ENCODE peak calls at places on chromosomes 3 and 15, in six cellular contexts. W is A549, X is IMR-90, Z is K562, P is HepG2, K is GM12878. F is an unnamed sample.

GRCh38 chr15:71691322-71691699 is 119.0 kb upstream of the NR2E3 start:
- DNase-seq in P (no peak), K (no peak), X (no peak), Z (no peak), W (no peak), F (no peak)

GRCh38 chr3:131239250-131239649 is 142.3 kb upstream of the NUDT16 start:
- DNase-seq in K (no peak), Z (no peak), W (no peak), X (no peak), P (no peak), F (no peak)

GRCh38 chr15:87817553-87817952 is 439.0 kb downstream of the NTRK3 start:
- DNase-seq in W (no peak), Z (no peak), K (no peak), X (peak), P (no peak), F (no peak)

GRCh38 chr3:105965384-105965783 is 96.6 kb upstream of the CBLB start:
- DNase-seq in P (no peak), X (peak), Z (no peak), W (no peak), K (no peak), F (no peak)

GRCh38 chr3:149013726-149014125 is 22.4 kb downstream of the GYG1 start:
- DNase-seq in P (no peak), Z (no peak), K (no peak), W (no peak), X (no peak), F (no peak)

GRCh38 chr3:136734382-136735070 is 17.7 kb downstream of the STAG1 start:
- DNase-seq in K (no peak), Z (no peak), P (peak), X (no peak), W (no peak), F (no peak)

GRCh38 chr3:134860141-134860540 is 65.1 kb downstream of the EPHB1 start:
- DNase-seq in P (no peak), K (no peak), W (no peak), X (no peak), Z (no peak), F (no peak)

GRCh38 chr3:148184798-148185197 is 512.9 kb upstream of the AGTR1 start:
- DNase-seq in K (no peak), Z (no peak), W (no peak), P (no peak), X (no peak), F (no peak)

GRCh38 chr15:58742424-58743160 is 6.9 kb downstream of the ADAM10 start:
- DNase-seq in W (no peak), X (peak), P (peak), K (no peak), Z (no peak), F (no peak)

DNA sequence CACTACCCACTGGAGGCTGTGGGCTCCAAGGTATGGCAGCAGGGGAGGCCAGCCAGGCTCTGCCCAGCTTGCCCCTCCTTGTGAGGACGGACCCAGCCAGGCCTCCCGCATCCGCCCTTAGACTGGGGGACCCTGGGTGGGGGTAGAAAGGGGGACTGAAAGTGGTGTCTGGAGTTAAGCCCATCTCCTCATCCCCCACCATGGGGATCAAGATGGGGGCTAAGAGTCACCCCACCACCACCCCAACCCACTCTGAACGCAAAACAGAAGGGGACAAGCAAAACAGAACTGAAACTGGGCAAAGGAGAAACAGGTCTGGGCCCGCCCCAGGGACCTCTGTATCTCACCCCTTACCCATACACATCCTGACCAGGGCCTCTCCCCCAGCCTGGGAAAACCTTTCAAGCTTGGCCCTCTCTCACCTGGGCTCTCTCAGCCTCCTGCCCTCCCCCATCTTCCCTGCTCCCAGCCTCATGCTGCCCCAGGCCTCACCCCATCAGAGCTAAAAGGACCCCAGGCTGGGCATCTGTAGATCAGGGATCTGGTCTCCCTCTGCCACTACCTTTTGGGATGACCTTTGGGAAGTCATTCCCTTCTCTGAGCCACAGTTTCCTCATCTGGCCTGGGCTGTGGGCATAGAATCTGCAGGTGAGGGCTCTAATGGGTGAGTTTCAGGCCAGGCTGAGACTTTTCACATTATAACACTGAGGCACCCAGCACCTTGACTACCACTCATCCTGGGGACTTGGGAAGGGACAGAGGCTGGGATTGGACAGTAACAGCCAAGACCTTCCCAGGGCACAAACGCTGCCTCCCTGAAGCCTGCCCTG is 30.0 kb upstream of the CYP11A1 start:
- DNase-seq in P (no peak), Z (no peak), W (no peak), X (no peak), K (peak), F (no peak)
- TF ChIP-seq BHLHE40 in P (no peak), Z (no peak), W (no peak), X (no peak), K (no peak), F (no peak)

DNA sequence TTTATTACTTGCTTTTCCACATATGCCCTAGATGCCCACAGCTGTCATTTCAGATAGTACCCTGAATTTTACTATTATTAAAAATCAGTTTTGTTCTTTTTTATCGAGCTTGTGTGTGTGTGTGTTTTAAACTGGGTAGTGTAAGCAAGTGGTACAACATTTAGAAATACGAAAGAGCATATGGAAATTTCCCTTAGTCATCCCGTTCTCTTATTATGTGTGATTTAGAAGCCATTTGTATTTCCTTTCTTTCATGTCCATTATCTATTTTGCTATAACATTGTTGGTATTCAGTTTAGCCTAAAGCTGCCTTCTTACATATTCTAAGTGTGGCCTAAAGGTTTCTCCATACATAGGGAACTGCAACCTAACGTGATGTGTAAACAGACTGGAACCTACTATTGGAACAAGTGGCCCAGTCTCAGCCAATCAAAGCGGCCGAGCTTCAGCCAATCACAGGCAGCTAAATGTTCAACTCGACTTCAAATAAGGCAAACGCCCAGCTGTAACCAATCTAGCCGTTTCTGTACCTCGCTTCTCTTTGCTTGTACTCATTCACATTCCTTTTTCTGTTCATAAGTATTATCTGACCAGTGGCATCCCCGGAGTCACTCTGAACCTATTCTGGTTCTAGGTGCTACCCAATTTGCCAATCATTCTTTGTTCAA is 14.7 kb upstream of the SYN2 start:
- DNase-seq in P (no peak), K (no peak), X (no peak), Z (peak), W (peak), F (no peak)
- TF ChIP-seq BHLHE40 in P (no peak), K (no peak), X (no peak), Z (no peak), W (no peak), F (no peak)

GRCh38 chr3:94173667-94174434 is 111.0 kb downstream of the NSUN3 start:
- DNase-seq in Z (no peak), X (peak), P (no peak), W (no peak), K (no peak), F (no peak)

GRCh38 chr3:94167796-94168195 is 104.9 kb downstream of the NSUN3 start:
- DNase-seq in P (no peak), K (no peak), Z (no peak), X (no peak), W (no peak), F (no peak)

GRCh38 chr3:94175677-94176076 is 112.8 kb downstream of the NSUN3 start:
- DNase-seq in Z (no peak), K (no peak), W (no peak), X (no peak), P (no peak), F (no peak)

GRCh38 chr3:94172695-94173310 is 109.9 kb downstream of the NSUN3 start:
- DNase-seq in P (no peak), Z (no peak), K (no peak), X (no peak), W (no peak), F (no peak)

DNA sequence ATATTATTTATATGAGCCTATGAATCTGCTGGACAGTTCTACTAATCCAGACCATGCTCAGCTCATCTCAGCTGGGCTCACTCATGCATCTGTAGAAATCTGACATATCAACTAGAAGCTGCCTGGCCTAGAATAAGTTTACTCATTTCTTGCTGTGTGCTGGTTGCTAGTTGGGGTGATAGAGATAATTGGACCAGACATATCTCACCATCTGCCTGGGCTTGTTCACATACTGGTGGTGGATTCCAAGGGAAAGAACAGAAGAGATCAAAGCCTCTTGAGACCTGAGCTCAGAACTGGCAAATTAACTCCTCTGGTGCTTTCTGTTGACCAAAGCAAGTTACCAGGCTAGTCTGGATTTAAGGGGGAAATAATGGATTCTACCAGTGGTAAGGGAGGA is 109.1 kb downstream of the NSUN3 start:
- DNase-seq in X (no peak), W (no peak), P (no peak), K (no peak), Z (no peak), F (no peak)
- TF ChIP-seq BHLHE40 in X (no peak), W (no peak), P (no peak), K (no peak), Z (no peak), F (no peak)

GRCh38 chr3:52830535-52831258 is at the start of gene ITIH4:
- DNase-seq in P (no peak), K (no peak), Z (peak), X (no peak), W (no peak), F (no peak)

GRCh38 chr3:52827866-52828376 is 2.6 kb downstream of the ITIH4 start:
- DNase-seq in P (peak), X (no peak), Z (no peak), W (peak), K (no peak), F (no peak)

GRCh38 chr3:52831500-52832301 is 1.2 kb upstream of the ITIH4 start:
- DNase-seq in W (peak), P (peak), X (peak), K (no peak), Z (peak), F (peak)

GRCh38 chr3:52829482-52829881 is 990 bp downstream of the ITIH4 start:
- DNase-seq in K (no peak), W (no peak), Z (no peak), P (no peak), X (no peak), F (no peak)

GRCh38 chr3:52829906-52830463 is 487 bp downstream of the ITIH4 start:
- DNase-seq in P (no peak), X (no peak), Z (no peak), W (no peak), K (no peak), F (no peak)
- TF ChIP-seq BHLHE40 in P (no peak), X (no peak), Z (no peak), W (no peak), K (no peak), F (no peak)

GRCh38 chr3:33940149-33940548 is 141.7 kb downstream of the PDCD6IP start:
- DNase-seq in W (no peak), K (no peak), Z (no peak), X (peak), P (no peak), F (no peak)
- TF ChIP-seq BHLHE40 in W (no peak), K (no peak), Z (no peak), X (no peak), P (no peak), F (no peak)

DNA sequence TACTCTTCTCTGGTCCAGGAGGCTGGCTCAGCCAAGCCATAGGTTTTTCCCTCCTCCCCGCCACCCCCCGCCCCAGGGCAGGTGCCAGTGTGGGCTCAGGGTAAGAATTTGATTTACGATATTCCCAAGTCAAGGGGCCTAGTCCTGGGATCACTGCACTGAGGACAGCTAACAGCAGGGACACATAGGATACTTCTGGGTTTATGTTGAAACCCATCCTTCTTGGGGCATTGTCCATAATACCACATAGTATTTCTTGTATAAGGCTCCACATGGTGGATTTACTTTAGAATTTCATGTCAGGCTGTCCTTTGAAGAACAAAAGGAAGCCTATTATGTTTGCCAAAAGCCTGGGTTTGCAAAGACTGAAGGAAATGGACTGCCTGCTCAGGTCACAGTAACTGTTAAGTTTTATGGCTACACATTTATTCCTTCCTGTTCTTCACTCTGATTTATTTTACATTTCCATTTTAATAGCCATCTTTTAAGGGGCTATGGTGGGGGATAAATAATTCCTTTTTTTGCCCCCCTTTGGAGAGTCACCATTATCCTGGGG is 53.7 kb upstream of the MYZAP start:
- DNase-seq in W (no peak), Z (no peak), K (no peak), P (no peak), X (no peak), F (no peak)
- TF ChIP-seq BHLHE40 in W (no peak), Z (no peak), K (no peak), P (no peak), X (no peak), F (no peak)

DNA sequence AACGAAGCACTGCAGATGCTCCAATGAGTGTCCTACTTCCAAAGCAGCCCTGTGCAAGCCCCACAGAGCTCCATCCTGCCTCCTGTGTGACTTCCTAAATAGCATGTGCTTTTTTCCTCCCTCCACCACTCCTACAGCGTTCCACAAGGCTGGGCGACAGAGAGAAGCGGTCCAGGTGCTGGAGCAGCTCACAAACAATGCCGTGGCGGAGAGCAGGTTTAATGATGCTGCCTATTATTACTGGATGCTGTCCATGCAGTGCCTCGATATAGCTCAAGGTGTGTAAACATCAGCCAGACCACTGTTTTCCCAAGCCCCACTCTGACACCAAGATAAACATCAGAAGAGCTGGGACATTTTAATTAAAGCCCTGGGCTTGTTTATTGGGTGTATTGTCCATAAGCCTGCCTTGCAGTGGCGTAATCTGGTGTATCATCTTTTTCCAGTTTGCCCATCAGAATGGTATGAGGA is 22.1 kb upstream of the RHO start:
- DNase-seq in W (no peak), Z (no peak), K (no peak), P (no peak), X (no peak), F (no peak)
- TF ChIP-seq BHLHE40 in W (no peak), Z (no peak), K (no peak), P (no peak), X (no peak), F (no peak)